ENCODE peak calls at places on chromosomes 5 and 9, in five cellular contexts. V is SK-N-SH, G is GM12878, T is K562, D is HepG2. C is an unnamed sample.

GRCh38 chr9:5976668-5977397 is 38.6 kb downstream of the RANBP6 start:
- DNase-seq in T (no peak), V (no peak), G (peak), D (no peak), C (no peak)

GRCh38 chr9:90300901-90301688 is 341.5 kb downstream of the DIRAS2 start:
- DNase-seq in T (no peak), V (peak), G (no peak), D (no peak), C (no peak)

GRCh38 chr5:169609716-169610115 is 26.1 kb downstream of the SPDL1 start:
- DNase-seq in G (no peak), T (no peak), V (no peak), D (no peak), C (no peak)

GRCh38 chr5:127092690-127093089 is 19.4 kb upstream of the C5orf63 start:
- DNase-seq in V (peak), D (no peak), G (no peak), T (no peak), C (no peak)

GRCh38 chr9:135339378-135339973 is 140.1 kb upstream of the PPP1R26 start:
- DNase-seq in V (no peak), G (no peak), T (no peak), D (no peak), C (no peak)

GRCh38 chr9:27749838-27750237 is 176.6 kb upstream of the C9orf72 start:
- DNase-seq in T (no peak), G (no peak), V (no peak), D (no peak), C (no peak)

GRCh38 chr9:135100241-135101067 is 13.0 kb downstream of the OLFM1 start:
- DNase-seq in G (no peak), V (no peak), D (no peak), T (no peak), C (no peak)

GRCh38 chr9:5835808-5836207 is 2.9 kb upstream of the ERMP1 start:
- DNase-seq in D (no peak), G (no peak), T (no peak), V (no peak), C (no peak)

GRCh38 chr5:107654827-107655226 is 15.9 kb downstream of the EFNA5 start:
- DNase-seq in T (no peak), D (no peak), V (no peak), G (no peak), C (no peak)

GRCh38 chr9:135504262-135505229 is 4.1 kb downstream of the MRPS2 start:
- DNase-seq in V (peak), T (peak), G (no peak), D (peak), C (peak)

GRCh38 chr9:90099262-90099982 is 494.6 kb downstream of the GADD45G start:
- DNase-seq in G (no peak), D (peak), T (no peak), V (peak), C (no peak)

GRCh38 chr5:103037673-103038455 is 82.1 kb downstream of the GIN1 start:
- DNase-seq in G (no peak), V (no peak), D (no peak), T (no peak), C (no peak)

GRCh38 chr5:172163346-172163745 is 24.7 kb downstream of the STK10 start:
- DNase-seq in G (no peak), D (no peak), V (no peak), T (no peak), C (no peak)

GRCh38 chr9:129145841-129146292 is 32.2 kb downstream of the IER5L start:
- DNase-seq in G (no peak), D (peak), V (no peak), T (no peak), C (no peak)

GRCh38 chr9:86604741-86605140 is 250.5 kb upstream of the TUT7 start:
- DNase-seq in T (no peak), G (no peak), D (no peak), V (no peak), C (no peak)

GRCh38 chr9:113238859-113239231 is 17.5 kb downstream of the SLC31A1 start:
- DNase-seq in V (no peak), G (no peak), T (no peak), D (no peak), C (no peak)

GRCh38 chr9:13118294-13118693 is 161.2 kb downstream of the MPDZ start:
- DNase-seq in G (no peak), D (no peak), T (no peak), V (no peak), C (peak)

GRCh38 chr5:65916636-65917035 is 9.7 kb upstream of the ERBIN start:
- DNase-seq in T (no peak), D (no peak), V (no peak), G (no peak), C (no peak)

GRCh38 chr5:142447887-142448286 is 123.1 kb upstream of the SPRY4 start:
- DNase-seq in T (no peak), V (no peak), D (no peak), G (no peak), C (no peak)

GRCh38 chr5:142215915-142216681 is 107.5 kb downstream of the NDFIP1 start:
- DNase-seq in G (no peak), T (no peak), V (no peak), D (peak), C (no peak)

GRCh38 chr5:97231025-97231636 is 48.1 kb upstream of the RIOK2 start:
- DNase-seq in D (peak), G (peak), T (peak), V (peak), C (peak)

GRCh38 chr5:100595152-100595811 is 60.1 kb downstream of the FAM174A start:
- DNase-seq in T (peak), G (no peak), D (peak), V (peak), C (no peak)

GRCh38 chr9:138112090-138112748 is 234.6 kb downstream of the CACNA1B start:
- DNase-seq in V (no peak), G (no peak), T (no peak), D (no peak), C (no peak)

GRCh38 chr9:94799578-94800264 is 73.2 kb downstream of the AOPEP start:
- DNase-seq in V (no peak), T (peak), G (no peak), D (no peak), C (no peak)

GRCh38 chr5:177427211-177427822 is 841 bp downstream of the GRK6 start:
- DNase-seq in T (peak), G (no peak), D (no peak), V (peak), C (no peak)

GRCh38 chr5:9339206-9339818 is 206.6 kb downstream of the SEMA5A start:
- DNase-seq in G (no peak), V (peak), T (peak), D (peak), C (peak)

GRCh38 chr5:126488362-126489065 is 65.3 kb downstream of the GRAMD2B start:
- DNase-seq in D (no peak), T (no peak), G (no peak), V (no peak), C (no peak)

GRCh38 chr5:87853541-87853940 is 415.1 kb downstream of the TMEM161B start:
- DNase-seq in D (no peak), T (no peak), V (no peak), G (no peak), C (no peak)

GRCh38 chr5:135429326-135429725 is 17.8 kb downstream of the DCANP1 start:
- DNase-seq in G (no peak), T (no peak), D (peak), V (no peak), C (no peak)

GRCh38 chr5:108528655-108529054 is 146.8 kb upstream of the FBXL17 start:
- DNase-seq in V (no peak), T (no peak), G (no peak), D (no peak), C (no peak)

GRCh38 chr5:141507387-141508091 is 18.7 kb downstream of the PCDHGC5 start:
- DNase-seq in T (no peak), G (no peak), D (no peak), V (peak), C (no peak)

GRCh38 chr9:19379697-19380046 is 364 bp downstream of the RPS6 start:
- DNase-seq in T (no peak), G (no peak), V (peak), D (no peak), C (peak)

GRCh38 chr5:39138892-39139291 is 64.7 kb upstream of the RICTOR start:
- DNase-seq in T (no peak), V (no peak), D (no peak), G (no peak), C (no peak)

GRCh38 chr5:158429564-158429963 is 570.6 kb upstream of the CLINT1 start:
- DNase-seq in G (no peak), D (no peak), V (no peak), T (no peak), C (no peak)
- TF ChIP-seq FOXM1 in G (no peak), D (no peak), V (no peak), T (no peak), C (no peak)

DNA sequence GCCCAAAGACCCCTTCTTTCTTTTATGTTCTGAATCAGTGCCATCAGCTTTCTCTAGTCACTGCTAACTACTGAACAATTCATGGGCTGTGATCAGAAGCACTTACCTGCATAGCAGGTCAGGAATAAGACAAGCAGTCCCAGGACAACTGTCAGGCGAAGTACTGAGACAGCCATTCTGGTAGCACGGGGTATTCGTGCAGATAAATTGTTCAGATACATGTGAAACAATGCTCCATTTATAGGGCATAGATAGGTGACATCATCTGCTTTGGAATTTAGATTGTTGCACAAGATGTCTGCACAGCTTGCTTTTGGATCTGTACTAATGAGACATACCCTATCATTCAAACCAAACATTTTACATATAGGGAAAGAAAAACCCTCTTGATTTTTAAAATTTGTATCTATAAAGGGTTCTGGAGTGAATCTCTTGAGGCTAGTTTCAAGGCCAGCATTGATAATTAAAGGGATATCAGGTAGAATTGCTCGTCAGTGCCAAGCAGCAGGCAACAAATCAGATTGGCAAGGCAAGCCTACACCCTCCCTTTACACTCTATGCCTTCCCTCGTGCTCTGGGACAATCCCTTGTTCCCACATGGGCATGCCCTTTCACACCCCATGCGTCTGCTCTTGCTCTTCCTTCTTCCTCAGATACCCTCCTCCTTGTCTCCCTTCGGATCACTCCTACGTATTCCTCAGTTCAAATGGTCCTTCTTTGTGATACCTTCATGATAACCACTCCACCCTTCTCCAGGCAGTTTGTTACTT is at the start of gene C5orf46:
- DNase-seq in G (no peak), V (no peak), D (peak), T (no peak), C (no peak)
- TF ChIP-seq FOXM1 in G (no peak), V (no peak), D (no peak), T (no peak), C (no peak)

DNA sequence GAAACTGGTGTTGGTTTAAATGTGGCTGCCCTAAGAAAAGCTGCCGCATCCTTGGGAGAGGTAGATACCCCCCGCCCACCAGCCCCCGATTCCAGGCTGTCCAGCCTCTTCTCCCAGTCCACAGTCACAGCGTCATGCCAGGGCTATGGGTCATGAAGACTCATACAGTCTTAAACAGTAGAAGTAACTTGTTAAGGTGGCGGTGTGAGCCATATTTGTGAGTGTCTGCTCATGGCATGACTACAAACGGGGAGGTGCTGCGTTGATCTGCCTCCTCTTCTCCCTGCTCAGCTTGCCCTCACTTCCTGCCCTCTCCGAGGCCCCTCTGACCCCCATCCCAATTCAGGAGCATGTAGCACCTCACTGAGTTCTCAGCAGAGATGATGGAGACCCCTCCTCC is 20.8 kb downstream of the FGD3 start:
- DNase-seq in D (no peak), V (no peak), T (no peak), G (no peak), C (no peak)
- TF ChIP-seq FOXM1 in D (no peak), V (no peak), T (no peak), G (no peak), C (no peak)

DNA sequence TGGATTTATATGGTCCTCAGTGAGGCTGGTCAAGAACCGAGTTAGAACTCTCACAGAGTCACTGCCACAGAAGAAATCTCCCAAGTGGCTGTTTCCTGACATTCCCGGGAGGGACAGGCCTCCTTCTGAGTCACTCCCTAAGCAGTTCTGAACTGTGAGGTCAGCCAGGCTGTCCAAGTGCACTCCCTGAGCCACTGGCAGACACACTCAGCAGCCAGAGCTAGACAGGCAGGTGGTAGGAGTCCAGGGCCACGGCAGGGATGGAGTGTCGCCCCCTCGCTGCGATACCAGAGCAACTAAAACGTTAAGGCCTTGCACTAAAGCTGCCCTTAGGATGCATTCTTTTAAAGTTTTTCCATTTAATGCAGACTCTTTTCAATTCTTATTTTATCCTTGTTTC is 3.4 kb downstream of the IL4 start:
- DNase-seq in D (peak), T (peak), G (no peak), V (no peak), C (no peak)
- TF ChIP-seq FOXM1 in D (no peak), T (no peak), G (no peak), V (no peak), C (no peak)

DNA sequence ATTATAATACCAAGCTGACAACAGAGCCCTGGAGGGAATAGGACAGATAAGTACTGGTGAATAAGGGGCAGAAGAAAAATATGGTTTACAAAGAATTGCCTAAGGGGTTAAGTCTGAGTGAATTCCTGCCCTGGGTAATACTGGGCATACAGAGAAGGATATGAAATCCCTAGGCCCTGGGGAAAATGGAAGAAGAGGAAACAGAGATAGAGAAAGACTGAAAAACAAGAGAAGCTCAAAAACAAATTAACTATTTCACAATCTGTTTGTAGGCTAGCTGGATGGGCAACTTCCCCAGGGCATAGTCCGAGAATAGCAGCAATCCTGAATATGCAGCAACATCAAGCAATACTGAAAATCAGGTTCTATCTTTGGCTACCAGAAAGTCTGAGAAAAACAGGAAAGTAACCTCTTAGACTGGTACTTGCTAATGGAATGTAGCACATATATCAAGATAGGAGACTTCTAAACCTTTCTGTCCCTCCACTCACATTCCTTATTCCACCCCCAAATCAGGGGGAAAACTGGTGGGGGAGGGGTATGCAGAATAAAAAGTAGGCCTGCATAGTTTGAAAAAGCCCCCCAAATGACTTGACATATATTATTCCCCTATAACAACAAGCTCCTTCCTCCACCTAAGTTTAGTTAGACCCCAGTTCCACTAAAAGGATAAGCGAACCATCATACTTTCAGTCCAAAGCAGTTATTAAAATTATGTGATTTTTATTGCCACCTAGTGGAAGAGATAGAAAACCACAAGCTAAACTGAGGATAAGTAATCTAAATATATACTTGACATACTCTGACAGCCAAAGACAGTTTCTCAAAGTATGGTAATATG is 20.6 kb downstream of the SLC38A9 start:
- DNase-seq in G (no peak), T (peak), D (peak), V (peak), C (peak)
- TF ChIP-seq FOXM1 in G (no peak), T (no peak), D (no peak), V (no peak), C (no peak)

C was measured in HEK293T.